ENCODE peak calls at places on chromosomes 3 and 15, in seven cellular contexts. One of them, this sample, is unnamed.

GRCh38 chr15:58221591-58222241 is 83.5 kb downstream of the AQP9 start:
- DNase-seq in GM12865: peak; percentile 42
- DNase-seq in kidney glomerular epithelial cell: no peak
- DNase-seq in erythroblast: peak; percentile 23
- DNase-seq in Kasumi-1: peak; percentile 14
- DNase-seq in T-helper 22 cell: no peak
- DNase-seq in small intestine: peak; percentile 22
- DNase-seq in this sample: peak; percentile 6

GRCh38 chr3:127754411-127755304 is 67.7 kb downstream of the MGLL start:
- DNase-seq in GM12865: peak; percentile 80
- DNase-seq in T-helper 22 cell: no peak
- DNase-seq in Kasumi-1: no peak
- DNase-seq in small intestine: no peak
- DNase-seq in erythroblast: no peak
- DNase-seq in kidney glomerular epithelial cell: peak; percentile 24
- DNase-seq in this sample: no peak

GRCh38 chr3:18556503-18556902 is 131.4 kb upstream of the SATB1 start:
- DNase-seq in T-helper 22 cell: peak; percentile 34
- DNase-seq in small intestine: peak; percentile 25
- DNase-seq in kidney glomerular epithelial cell: no peak
- DNase-seq in erythroblast: peak; percentile 2
- DNase-seq in GM12865: peak; percentile 27
- DNase-seq in Kasumi-1: peak; percentile 7
- DNase-seq in this sample: no peak

GRCh38 chr3:191244242-191244867 is 45.3 kb downstream of the OSTN start:
- DNase-seq in Kasumi-1: peak; percentile 67
- DNase-seq in kidney glomerular epithelial cell: peak; percentile 23
- DNase-seq in erythroblast: no peak
- DNase-seq in T-helper 22 cell: no peak
- DNase-seq in small intestine: peak; percentile 11
- DNase-seq in GM12865: no peak
- DNase-seq in this sample: peak; percentile 57

GRCh38 chr3:156246939-156247725 is 126.8 kb downstream of the KCNAB1 start:
- DNase-seq in T-helper 22 cell: no peak
- DNase-seq in Kasumi-1: no peak
- DNase-seq in GM12865: no peak
- DNase-seq in small intestine: no peak
- DNase-seq in kidney glomerular epithelial cell: peak; percentile 89
- DNase-seq in erythroblast: no peak
- DNase-seq in this sample: no peak

GRCh38 chr15:86550075-86550474 is 470.4 kb downstream of the AGBL1 start:
- DNase-seq in erythroblast: no peak
- DNase-seq in small intestine: no peak
- DNase-seq in T-helper 22 cell: no peak
- DNase-seq in kidney glomerular epithelial cell: no peak
- DNase-seq in Kasumi-1: no peak
- DNase-seq in GM12865: no peak
- DNase-seq in this sample: no peak

GRCh38 chr3:171806200-171807128 is 3.8 kb downstream of the PLD1 start:
- DNase-seq in kidney glomerular epithelial cell: peak; percentile 19
- DNase-seq in erythroblast: peak; percentile 73
- DNase-seq in T-helper 22 cell: no peak
- DNase-seq in Kasumi-1: peak; percentile 18
- DNase-seq in GM12865: peak; percentile 60
- DNase-seq in small intestine: no peak
- DNase-seq in this sample: no peak

GRCh38 chr3:43076857-43077256 is 29.0 kb downstream of the POMGNT2 start:
- DNase-seq in GM12865: no peak
- DNase-seq in small intestine: no peak
- DNase-seq in erythroblast: no peak
- DNase-seq in T-helper 22 cell: no peak
- DNase-seq in Kasumi-1: no peak
- DNase-seq in kidney glomerular epithelial cell: no peak
- DNase-seq in this sample: no peak

GRCh38 chr3:134651347-134652041 is 672 bp upstream of the KY start:
- DNase-seq in T-helper 22 cell: no peak
- DNase-seq in kidney glomerular epithelial cell: no peak
- DNase-seq in small intestine: peak; percentile 9
- DNase-seq in erythroblast: no peak
- DNase-seq in Kasumi-1: no peak
- DNase-seq in GM12865: no peak
- DNase-seq in this sample: no peak

GRCh38 chr3:125061170-125061569 is 5.4 kb upstream of the HEG1 start:
- DNase-seq in erythroblast: no peak
- DNase-seq in GM12865: no peak
- DNase-seq in kidney glomerular epithelial cell: no peak
- DNase-seq in small intestine: no peak
- DNase-seq in Kasumi-1: no peak
- DNase-seq in T-helper 22 cell: no peak
- DNase-seq in this sample: no peak

GRCh38 chr3:122389197-122389596 is 5.2 kb downstream of the FAM162A start:
- DNase-seq in erythroblast: no peak
- DNase-seq in small intestine: no peak
- DNase-seq in T-helper 22 cell: no peak
- DNase-seq in Kasumi-1: no peak
- DNase-seq in GM12865: no peak
- DNase-seq in kidney glomerular epithelial cell: no peak
- DNase-seq in this sample: no peak